ENCODE peak calls at places on chromosomes 2 and 18, in five cellular contexts. B, N, K, T and I are unnamed samples.
A peak's percentile ranks its signal among the peaks of the same experiment; 100 is the strongest.

GRCh38 chr18:32378705-32379104 is 92.0 kb downstream of the GAREM1 start:
- DNase-seq in K (no peak), T (peak; percentile 73), B (peak; percentile 81), N (no peak), I (no peak)

GRCh38 chr2:31318360-31319336 is 84.7 kb downstream of the EHD3 start:
- DNase-seq in B (no peak), K (peak; percentile 16), N (no peak), T (peak; percentile 81), I (no peak)

GRCh38 chr18:63182861-63183260 is 136.7 kb downstream of the BCL2 start:
- DNase-seq in B (no peak), T (no peak), K (no peak), N (no peak), I (no peak)

GRCh38 chr2:134359367-134360081 is 105.7 kb downstream of the MGAT5 start:
- DNase-seq in N (no peak), T (no peak), B (no peak), K (no peak), I (no peak)

GRCh38 chr2:84674099-84674498 is 157.8 kb downstream of the DNAH6 start:
- DNase-seq in B (no peak), K (no peak), N (no peak), T (no peak), I (no peak)

GRCh38 chr2:383173-383572 is 95.3 kb upstream of the ALKAL2 start:
- DNase-seq in B (no peak), N (no peak), K (no peak), T (no peak), I (peak; percentile 80)

GRCh38 chr2:71476495-71476894 is 23.1 kb downstream of the DYSF start:
- DNase-seq in T (no peak), B (no peak), N (no peak), K (no peak), I (no peak)

GRCh38 chr2:150557020-150557644 is 69.7 kb upstream of the RND3 start:
- DNase-seq in N (no peak), K (no peak), B (no peak), T (peak; percentile 16), I (no peak)

GRCh38 chr18:65278939-65279667 is 471.7 kb upstream of the CDH7 start:
- DNase-seq in N (no peak), K (no peak), B (no peak), T (no peak), I (no peak)

GRCh38 chr2:233990261-233990798 is 60.2 kb upstream of the SPP2 start:
- DNase-seq in K (no peak), T (no peak), N (no peak), B (no peak), I (no peak)

GRCh38 chr2:27893031-27893430 is 2.5 kb downstream of the BABAM2 start:
- DNase-seq in B (no peak), N (no peak), K (no peak), T (no peak), I (no peak)

GRCh38 chr2:118865106-118865505 is 17.7 kb upstream of the EN1 start:
- DNase-seq in K (peak; percentile 15), N (no peak), B (no peak), T (peak; percentile 71), I (peak; percentile 75)

GRCh38 chr2:188367164-188367563 is 75.5 kb downstream of the GULP1 start:
- DNase-seq in B (no peak), K (no peak), N (no peak), T (no peak), I (no peak)

GRCh38 chr2:216743781-216744180 is 48.4 kb upstream of the IGFBP5 start:
- DNase-seq in K (no peak), B (no peak), N (no peak), T (no peak), I (no peak)

GRCh38 chr18:59461171-59461570 is 102.1 kb upstream of the LMAN1 start:
- DNase-seq in N (no peak), B (no peak), K (no peak), T (no peak), I (no peak)

GRCh38 chr2:3633089-3633981 is 24.7 kb upstream of the ALLC start:
- DNase-seq in B (no peak), T (peak; percentile 36), N (peak; percentile 59), K (peak; percentile 5), I (peak; percentile 33)

GRCh38 chr2:227378371-227378782 is 729 bp downstream of the TM4SF20 start:
- DNase-seq in T (peak; percentile 51), B (no peak), K (no peak), N (no peak), I (no peak)

GRCh38 chr18:37962316-37962966 is 396.8 kb upstream of the CELF4 start:
- DNase-seq in K (no peak), B (no peak), N (no peak), T (no peak), I (no peak)

GRCh38 chr18:37956020-37956419 is 390.4 kb upstream of the CELF4 start:
- DNase-seq in B (no peak), K (no peak), T (no peak), N (no peak), I (no peak)

GRCh38 chr18:37958499-37958898 is 392.9 kb upstream of the CELF4 start:
- DNase-seq in K (no peak), N (no peak), B (no peak), T (no peak), I (no peak)

GRCh38 chr18:37955201-37955600 is 389.6 kb upstream of the CELF4 start:
- DNase-seq in N (no peak), K (no peak), B (no peak), T (no peak), I (no peak)

DNA sequence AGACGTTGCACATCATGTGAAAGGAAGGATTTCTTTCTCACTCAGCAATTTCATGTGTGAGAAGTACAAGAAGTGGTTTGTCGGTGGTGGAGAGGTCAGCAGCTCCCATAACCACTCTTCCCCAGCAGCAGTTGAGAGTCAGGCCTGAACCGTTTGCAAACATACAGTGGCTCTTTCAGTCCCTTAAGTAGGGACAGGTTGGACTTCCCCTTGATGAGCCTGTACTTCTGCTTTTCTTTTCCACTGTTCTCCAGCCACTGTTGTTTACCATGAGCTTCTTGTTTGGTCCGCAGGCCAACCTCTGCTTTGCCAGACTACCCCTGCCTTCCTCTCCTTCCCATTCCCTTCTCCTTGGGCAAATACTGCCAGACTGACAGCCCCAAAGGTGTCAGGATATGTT is 391.3 kb upstream of the CELF4 start:
- DNase-seq in B (no peak), N (no peak), T (no peak), K (no peak), I (no peak)
- H3K4me3 ChIP-seq in B (no peak overlapping the region), N (no peak overlapping the region), T (no peak overlapping the region), K (no peak overlapping the region), I (no peak overlapping the region)

GRCh38 chr2:69123182-69123581 is 110.2 kb downstream of the ANTXR1 start:
- DNase-seq in K (no peak), T (no peak), B (no peak), N (no peak), I (no peak)

GRCh38 chr2:69122271-69122670 is 109.3 kb downstream of the ANTXR1 start:
- DNase-seq in T (peak; percentile 68), B (no peak), K (no peak), N (no peak), I (no peak)

GRCh38 chr2:69125816-69126215 is 112.8 kb downstream of the ANTXR1 start:
- DNase-seq in T (no peak), B (no peak), N (no peak), K (no peak), I (no peak)

GRCh38 chr2:69126341-69126740 is 113.4 kb downstream of the ANTXR1 start:
- DNase-seq in B (no peak), T (no peak), K (no peak), N (no peak), I (no peak)

DNA sequence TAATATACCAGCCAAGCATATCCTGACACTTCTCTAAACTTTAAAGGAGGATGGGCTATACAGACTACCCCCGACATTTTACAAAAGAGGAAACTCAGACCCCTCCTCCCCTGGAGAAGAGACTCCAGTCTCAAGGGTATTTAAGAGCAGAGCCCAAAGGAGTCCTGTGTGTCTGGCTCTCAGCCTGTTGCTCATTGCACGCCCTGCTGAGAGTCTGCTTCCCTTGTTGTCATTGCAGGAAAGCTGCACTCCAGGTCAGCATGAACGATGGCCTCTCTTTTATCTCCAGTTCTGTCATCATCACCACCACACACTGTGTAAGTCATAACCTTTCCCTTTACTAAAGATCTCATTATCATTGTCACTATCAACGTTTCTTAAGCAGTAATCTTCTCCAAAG is 111.3 kb downstream of the ANTXR1 start:
- DNase-seq in B (no peak), K (no peak), T (no peak), N (no peak), I (no peak)
- H3K36me3 ChIP-seq in B (no peaks in the 10 kb centered on the region), K (no peaks in the 10 kb centered on the region), T (no peaks in the 10 kb centered on the region), N (no peaks in the 10 kb centered on the region), I (no peaks in the 10 kb centered on the region)

GRCh38 chr18:58253871-58254270 is 209.8 kb downstream of the NEDD4L start:
- DNase-seq in K (no peak), B (no peak), T (no peak), N (no peak), I (no peak)

GRCh38 chr18:58253318-58253717 is 209.3 kb downstream of the NEDD4L start:
- DNase-seq in B (no peak), T (no peak), K (no peak), N (no peak), I (no peak)

GRCh38 chr18:58255701-58256311 is 211.8 kb downstream of the NEDD4L start:
- DNase-seq in T (no peak), B (no peak), N (no peak), K (no peak), I (peak; percentile 59)

GRCh38 chr18:58256316-58257080 is 212.5 kb downstream of the NEDD4L start:
- DNase-seq in K (no peak), N (no peak), B (no peak), T (no peak), I (no peak)

GRCh38 chr18:58254873-58255511 is 211.0 kb downstream of the NEDD4L start:
- DNase-seq in N (no peak), K (peak; percentile 59), B (peak; percentile 61), T (no peak), I (peak; percentile 70)
- H3K4me3 ChIP-seq in N (no peak overlapping the region), K (peak overlapping the region; percentile 47), B (no peak overlapping the region), T (no peak overlapping the region), I (no peak overlapping the region)

GRCh38 chr2:24333019-24333540 is 27.3 kb downstream of the ITSN2 start:
- DNase-seq in B (no peak), T (no peak), N (no peak), K (no peak), I (no peak)
- H3K36me3 ChIP-seq in B (no peaks in the 10 kb centered on the region), T (no peaks in the 10 kb centered on the region), N (no peaks in the 10 kb centered on the region), K (no peaks in the 10 kb centered on the region), I (no peaks in the 10 kb centered on the region)

DNA sequence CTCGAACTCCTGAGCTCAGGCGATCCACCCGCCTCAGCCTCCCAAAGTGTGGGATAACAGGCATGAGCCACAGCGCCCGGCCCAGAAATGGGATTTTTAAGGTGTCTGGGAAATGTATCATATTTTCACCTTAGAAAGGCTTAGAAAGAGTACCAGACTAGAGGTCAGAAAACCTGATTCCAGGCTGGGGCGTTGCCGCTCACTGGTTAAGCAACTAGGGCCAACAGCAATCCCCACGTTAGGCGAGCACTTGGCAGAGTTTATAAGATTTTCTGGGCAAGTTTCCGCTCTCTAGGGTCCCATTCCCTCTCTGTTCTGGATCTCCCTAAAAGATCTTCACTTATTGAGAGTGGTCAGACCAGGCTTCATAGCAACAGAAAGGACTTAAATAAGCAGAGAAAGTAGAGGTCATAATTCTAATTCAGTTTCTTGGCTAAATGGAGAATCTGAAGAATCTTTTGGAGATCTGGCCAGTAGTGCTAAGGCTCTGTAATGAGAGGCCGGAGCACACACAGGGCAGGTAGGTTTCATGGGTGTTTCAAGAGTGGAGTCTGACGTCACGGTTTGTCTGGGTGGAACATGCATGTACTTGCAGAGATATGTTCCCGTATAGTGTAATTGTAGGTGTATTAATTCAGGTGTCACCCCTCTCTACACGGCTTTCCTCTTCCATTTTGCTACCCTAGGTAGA is 4.2 kb upstream of the SMAD7 start:
- DNase-seq in T (no peak), B (no peak), N (no peak), K (no peak), I (no peak)
- H3K4me3 ChIP-seq in T (no peak overlapping the region), B (no peak overlapping the region), N (no peak overlapping the region), K (no peak overlapping the region), I (no peak overlapping the region)